ENCODE peak calls at places on chromosomes 7 and 10, in eight cellular contexts. J is naive thymus-derived CD4-positive, alpha-beta T cell; P is brain microvascular endothelial cell; G is AG04449; H is esophagus muscularis mucosa; K is BJ; L is GM23338; M is SK-N-SH. A is an unnamed sample.

GRCh38 chr7:130141161-130141857 is 63.9 kb downstream of the TMEM209 start:
- DNase-seq in K (no peak), M (peak), G (no peak), P (peak), L (peak), H (no peak), J (peak), A (no peak)

GRCh38 chr7:131061158-131061557 is 266.5 kb upstream of the MKLN1 start:
- DNase-seq in J (no peak), G (no peak), K (no peak), P (no peak), L (no peak), H (no peak), M (no peak), A (no peak)

GRCh38 chr7:55063633-55064032 is 44.8 kb downstream of the EGFR start:
- DNase-seq in L (no peak), M (no peak), P (peak), H (no peak), G (no peak), K (no peak), J (no peak), A (no peak)

GRCh38 chr10:74586088-74586585 is 240.3 kb upstream of the KAT6B start:
- DNase-seq in L (no peak), K (no peak), H (no peak), J (peak), P (no peak), M (peak), G (no peak), A (peak)

GRCh38 chr7:94620703-94621118 is 35.2 kb downstream of the SGCE start:
- DNase-seq in M (peak), J (peak), P (peak), G (peak), L (no peak), K (peak), H (no peak), A (peak)

GRCh38 chr10:58026036-58026435 is 241.7 kb downstream of the IPMK start:
- DNase-seq in K (no peak), M (no peak), G (no peak), H (no peak), L (no peak), J (no peak), P (no peak), A (no peak)

GRCh38 chr7:100752994-100753393 is 19.6 kb downstream of the ZAN start:
- DNase-seq in K (no peak), P (no peak), H (no peak), M (no peak), G (no peak), J (no peak), L (no peak), A (no peak)

GRCh38 chr10:46524471-46525176 is 31.8 kb downstream of the GPRIN2 start:
- DNase-seq in P (peak), K (peak), J (no peak), M (peak), G (no peak), L (no peak), H (no peak), A (no peak)

GRCh38 chr10:32149257-32149955 is 93.2 kb upstream of the KIF5B start:
- DNase-seq in K (peak), P (peak), L (no peak), G (peak), J (peak), H (peak), M (no peak), A (no peak)

GRCh38 chr7:23403970-23404369 is 66.3 kb downstream of the IGF2BP3 start:
- DNase-seq in H (no peak), J (no peak), K (no peak), L (no peak), M (no peak), P (no peak), G (no peak), A (no peak)

GRCh38 chr7:44153948-44154335 is 12.8 kb upstream of the MYL7 start:
- DNase-seq in G (no peak), P (no peak), K (no peak), L (no peak), M (no peak), J (no peak), H (no peak), A (no peak)

DNA sequence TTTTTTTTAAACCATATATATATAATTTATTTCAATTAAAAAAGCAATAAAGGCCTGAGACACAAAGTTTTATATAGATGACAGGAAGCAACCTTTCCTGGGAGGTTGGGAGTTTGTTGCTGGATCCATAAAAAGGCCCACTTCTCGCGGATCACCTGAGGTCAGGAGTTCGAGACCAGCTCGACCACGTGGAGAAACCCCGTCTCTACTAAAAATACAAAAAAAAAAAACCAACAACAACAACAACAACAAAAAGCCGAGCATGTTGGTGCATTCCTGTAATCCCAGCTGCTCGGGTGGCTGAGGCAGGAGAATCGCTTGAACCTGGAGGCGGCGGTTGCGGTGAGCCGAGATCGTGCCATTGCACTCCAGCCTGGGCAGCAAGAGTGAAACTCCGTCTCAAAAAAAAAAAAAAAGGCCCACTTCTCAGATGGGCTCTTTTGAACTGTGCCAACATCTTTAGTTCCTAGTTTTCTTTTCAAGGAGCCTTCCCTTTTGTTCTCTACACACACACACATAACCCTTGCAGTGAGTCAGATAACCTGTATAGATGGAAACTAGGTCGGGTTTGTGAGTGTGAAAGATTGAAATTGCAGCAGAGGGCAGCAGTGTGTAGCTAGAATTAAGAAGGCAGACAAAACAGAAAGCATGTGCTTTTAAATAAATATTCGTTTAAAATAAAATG is 1.2 kb upstream of the SMNDC1 start:
- DNase-seq in L (peak), K (peak), P (peak), J (no peak), M (peak), G (peak), H (no peak), A (peak)
- H3K4me3 ChIP-seq in L (no peak), K (no peak), P (no peak), J (no peak), M (peak), G (no peak), H (peak), A (peak)

DNA sequence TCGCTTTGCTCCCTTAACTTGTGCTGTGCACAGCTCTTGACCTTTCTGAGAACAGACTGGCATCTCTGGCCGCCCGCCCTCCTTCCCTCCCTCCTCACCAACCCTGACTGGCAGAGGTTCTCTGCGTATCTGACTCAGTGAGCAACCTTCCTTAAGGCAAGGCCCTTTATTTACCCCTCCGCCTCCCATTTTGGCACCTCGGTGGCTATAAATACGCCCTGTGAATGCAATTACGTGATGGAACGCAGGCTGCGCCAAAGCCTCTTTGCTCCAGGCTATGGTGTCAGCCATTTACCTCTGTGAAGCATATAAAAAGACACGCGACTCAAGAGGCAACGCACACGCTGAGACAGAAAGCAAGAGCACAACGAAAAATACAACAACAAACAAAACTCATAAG is 764.3 kb downstream of the SUGCT start:
- DNase-seq in K (peak), H (no peak), G (no peak), L (no peak), P (no peak), J (no peak), M (no peak), A (no peak)
- H3K4me3 ChIP-seq in K (no peak), H (peak), G (no peak), L (no peak), P (no peak), J (no peak), M (no peak), A (no peak)

GRCh38 chr10:76206797-76207352 is 775.5 kb downstream of the LRMDA start:
- DNase-seq in M (no peak), P (no peak), G (no peak), J (no peak), L (no peak), K (no peak), H (no peak), A (no peak)
- H3K4me3 ChIP-seq in M (no peak), P (no peak), G (no peak), J (no peak), L (no peak), K (no peak), H (no peak), A (no peak)

GRCh38 chr7:98641646-98642489 is 24.8 kb downstream of the NPTX2 start:
- DNase-seq in G (no peak), M (no peak), P (no peak), H (no peak), J (no peak), L (peak), K (no peak), A (peak)
- H3K4me3 ChIP-seq in G (no peak), M (no peak), P (no peak), H (no peak), J (no peak), L (no peak), K (no peak), A (no peak)

GRCh38 chr10:6406220-6407033 is 173.6 kb downstream of the PRKCQ start:
- DNase-seq in G (no peak), P (peak), M (peak), H (no peak), L (peak), J (peak), K (no peak), A (no peak)
- H3K4me3 ChIP-seq in G (no peak), P (no peak), M (no peak), H (no peak), L (no peak), J (no peak), K (no peak), A (no peak)

GRCh38 chr7:116862234-116863167 is at the start of gene CAPZA2:
- DNase-seq in G (peak), J (peak), L (peak), P (peak), M (peak), K (peak), H (peak), A (peak)

GRCh38 chr7:116859323-116859722 is 3.1 kb upstream of the CAPZA2 start:
- DNase-seq in H (no peak), M (no peak), G (peak), P (no peak), L (no peak), K (peak), J (no peak), A (no peak)

GRCh38 chr7:116863168-116863670 is 832 bp downstream of the CAPZA2 start:
- DNase-seq in J (peak), M (peak), G (no peak), K (no peak), L (peak), P (peak), H (no peak), A (no peak)

GRCh38 chr7:116861717-116862116 is 670 bp upstream of the CAPZA2 start:
- DNase-seq in G (no peak), M (no peak), L (no peak), K (no peak), H (no peak), P (no peak), J (no peak), A (no peak)

DNA sequence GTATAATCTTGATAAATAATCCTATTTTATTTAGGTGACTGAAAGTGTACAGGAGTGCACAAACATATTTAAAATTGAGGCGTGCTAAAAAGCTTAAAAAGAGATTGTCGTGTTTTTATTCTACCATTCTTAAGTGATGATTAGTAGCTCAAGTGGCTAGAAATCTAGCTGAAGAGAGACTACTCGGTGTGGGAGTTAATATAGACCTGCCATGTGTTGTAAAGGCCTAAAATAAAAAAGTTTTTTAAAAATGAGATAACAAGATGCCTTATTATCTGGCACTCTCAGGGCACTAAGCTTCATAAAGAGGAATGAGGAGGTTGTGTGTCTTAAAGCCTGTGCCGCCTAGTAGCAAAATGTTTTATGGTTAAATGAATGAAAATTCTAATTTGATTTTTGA is 1.7 kb downstream of the CAPZA2 start:
- DNase-seq in G (no peak), H (no peak), K (no peak), P (no peak), M (no peak), J (no peak), L (no peak), A (no peak)
- H3K4me3 ChIP-seq in G (peak), H (peak), K (peak), P (peak), M (peak), J (peak), L (peak), A (peak)

GRCh38 chr10:88254091-88254490 is 329.0 kb downstream of the RNLS start:
- DNase-seq in G (no peak), J (no peak), H (no peak), P (peak), L (no peak), M (no peak), K (peak), A (no peak)

GRCh38 chr10:88256013-88256680 is 327.0 kb downstream of the RNLS start:
- DNase-seq in H (peak), K (no peak), M (no peak), G (no peak), J (no peak), L (no peak), P (peak), A (no peak)

GRCh38 chr10:88249450-88249849 is 333.7 kb downstream of the RNLS start:
- DNase-seq in G (no peak), K (no peak), H (no peak), L (no peak), M (no peak), J (no peak), P (peak), A (no peak)

GRCh38 chr10:88253622-88254021 is 329.5 kb downstream of the RNLS start:
- DNase-seq in H (no peak), M (no peak), G (no peak), J (no peak), P (no peak), L (no peak), K (no peak), A (no peak)

GRCh38 chr10:88253120-88253519 is 330.0 kb downstream of the RNLS start:
- DNase-seq in M (no peak), J (no peak), G (no peak), L (no peak), P (no peak), K (no peak), H (no peak), A (no peak)
- H3K4me3 ChIP-seq in M (no peak), J (no peak), G (no peak), L (no peak), P (no peak), K (no peak), H (no peak), A (no peak)

GRCh38 chr7:20299647-20300312 is 30.9 kb upstream of the ITGB8 start:
- DNase-seq in L (no peak), H (no peak), K (no peak), G (no peak), M (no peak), P (peak), J (no peak), A (no peak)
- H3K4me3 ChIP-seq in L (no peak), H (no peak), K (no peak), G (no peak), M (no peak), P (no peak), J (no peak), A (no peak)